ENCODE peak calls at places on chromosome 11, in eight cellular contexts. W is AG10803, H is astrocyte of the hippocampus, P is left ventricle myocardium superior, L is HFFc6, D is COR-L47, B is NCI-H446 treated with DMSO at 0.1 percent for 48 hours, Q is lower lobe of right lung. E is an unnamed sample.

GRCh38 chr11:93614111-93614784 is 47.2 kb upstream of the CEP295 start:
- DNase-seq in W (no peak), H (no peak), P (no peak), L (no peak), D (no peak), B (no peak), Q (no peak), E (peak; percentile 63)

GRCh38 chr11:129701706-129702105 is 113.9 kb upstream of the TMEM45B start:
- DNase-seq in W (no peak), H (no peak), P (no peak), L (no peak), D (no peak), B (no peak), Q (no peak), E (no peak)

GRCh38 chr11:57481315-57481714 is 21.0 kb downstream of the RTN4RL2 start:
- DNase-seq in W (no peak), H (no peak), P (no peak), L (no peak), D (no peak), B (no peak), Q (no peak), E (no peak)

GRCh38 chr11:71235719-71236118 is 16.7 kb downstream of the SHANK2 start:
- DNase-seq in W (no peak), H (no peak), P (no peak), L (no peak), D (no peak), B (no peak), Q (peak; percentile 43), E (no peak)

GRCh38 chr11:31340903-31341572 is 28.5 kb downstream of the DCDC1 start:
- DNase-seq in W (peak; percentile 39), H (peak; percentile 31), P (no peak), L (peak; percentile 42), D (peak; percentile 17), B (no peak), Q (no peak), E (peak; percentile 37)

GRCh38 chr11:17352925-17353227 is 1.3 kb downstream of the NCR3LG1 start:
- DNase-seq in W (peak; percentile 31), H (peak; percentile 55), P (peak; percentile 52), L (peak; percentile 10), D (peak; percentile 74), B (no peak), Q (peak; percentile 67), E (peak; percentile 69)

GRCh38 chr11:19972091-19972490 is 188.2 kb downstream of the DBX1 start:
- DNase-seq in W (no peak), H (no peak), P (no peak), L (no peak), D (no peak), B (no peak), Q (no peak), E (no peak)

GRCh38 chr11:19398772-19399542 is 158.2 kb upstream of the E2F8 start:
- DNase-seq in W (peak; percentile 71), H (no peak), P (no peak), L (peak; percentile 83), D (no peak), B (no peak), Q (no peak), E (peak; percentile 32)

GRCh38 chr11:118921121-118921928 is 4.4 kb downstream of the BCL9L start:
- DNase-seq in W (peak; percentile 90), H (peak; percentile 70), P (peak; percentile 72), L (peak; percentile 55), D (no peak), B (no peak), Q (peak; percentile 80), E (peak; percentile 67)

GRCh38 chr11:19651654-19652053 is 61.0 kb upstream of the NAV2 start:
- DNase-seq in W (no peak), H (no peak), P (no peak), L (no peak), D (no peak), B (peak; percentile 88), Q (no peak), E (no peak)

GRCh38 chr11:60679879-60680278 is 19.5 kb upstream of the MS4A8 start:
- DNase-seq in W (no peak), H (no peak), P (no peak), L (no peak), D (no peak), B (no peak), Q (no peak), E (no peak)

GRCh38 chr11:2777396-2777795 is 77.6 kb upstream of the KCNQ1OT1 start:
- DNase-seq in W (peak; percentile 32), H (peak; percentile 86), P (peak; percentile 25), L (no peak), D (no peak), B (no peak), Q (peak; percentile 14), E (no peak)

GRCh38 chr11:123525511-123525918 is 95.4 kb downstream of the GRAMD1B start:
- DNase-seq in W (peak; percentile 10), H (peak; percentile 42), P (peak; percentile 38), L (no peak), D (no peak), B (no peak), Q (no peak), E (no peak)

GRCh38 chr11:44943118-44943517 is 7.6 kb downstream of the TP53I11 start:
- DNase-seq in W (no peak), H (no peak), P (no peak), L (no peak), D (peak; percentile 9), B (no peak), Q (peak; percentile 71), E (peak; percentile 79)

GRCh38 chr11:64809781-64810241 is 540 bp downstream of the MEN1 start:
- DNase-seq in W (no peak), H (peak; percentile 52), P (peak; percentile 34), L (no peak), D (no peak), B (no peak), Q (no peak), E (peak; percentile 70)

GRCh38 chr11:5232150-5232549 is 2.1 kb downstream of the HBD start:
- DNase-seq in W (no peak), H (no peak), P (no peak), L (no peak), D (no peak), B (no peak), Q (no peak), E (no peak)

GRCh38 chr11:6476571-6476970 is 2.8 kb upstream of the TRIM3 start:
- DNase-seq in W (no peak), H (no peak), P (no peak), L (no peak), D (no peak), B (no peak), Q (no peak), E (no peak)

GRCh38 chr11:19666951-19667350 is 45.7 kb upstream of the NAV2 start:
- DNase-seq in W (no peak), H (no peak), P (no peak), L (no peak), D (no peak), B (no peak), Q (no peak), E (no peak)

GRCh38 chr11:120336641-120337132 is 474 bp downstream of the ARHGEF12 start:
- DNase-seq in W (no peak), H (no peak), P (peak; percentile 75), L (peak; percentile 16), D (no peak), B (no peak), Q (peak; percentile 68), E (no peak)